ENCODE peak calls at places on chromosomes 2 and 18, in eight cellular contexts. Z, B, H, P, L, Y, S and J are unnamed samples.

GRCh38 chr2:196677404-196677803 is 37.9 kb downstream of the CCDC150 start:
- DNase-seq in Z (no peak), B (peak; percentile 49), H (no peak), P (no peak), L (peak; percentile 83), Y (peak; percentile 45), S (no peak), J (no peak)

GRCh38 chr2:63827749-63828148 is 13.9 kb upstream of the UGP2 start:
- DNase-seq in Z (no peak), B (peak; percentile 72), H (no peak), P (no peak), L (peak; percentile 94), Y (peak; percentile 92), S (no peak), J (no peak)

GRCh38 chr2:193267496-193268002 is 1072.8 kb upstream of the TMEFF2 start:
- DNase-seq in Z (no peak), B (no peak), H (no peak), P (no peak), L (no peak), Y (no peak), S (no peak), J (no peak)

GRCh38 chr2:235954281-235954680 is 213.9 kb downstream of the GBX2 start:
- DNase-seq in Z (no peak), B (no peak), H (no peak), P (no peak), L (no peak), Y (no peak), S (no peak), J (no peak)

GRCh38 chr18:61597321-61597720 is 264.1 kb downstream of the CDH20 start:
- DNase-seq in Z (no peak), B (no peak), H (no peak), P (no peak), L (no peak), Y (no peak), S (no peak), J (no peak)

GRCh38 chr18:74419761-74420160 is 37.3 kb downstream of the DIPK1C start:
- DNase-seq in Z (no peak), B (peak; percentile 61), H (no peak), P (no peak), L (no peak), Y (no peak), S (no peak), J (no peak)

GRCh38 chr2:175180701-175181103 is 808 bp downstream of the ATP5MC3 start:
- DNase-seq in Z (peak; percentile 43), B (no peak), H (peak; percentile 71), P (peak; percentile 25), L (peak; percentile 54), Y (peak; percentile 57), S (peak; percentile 16), J (peak; percentile 3)

GRCh38 chr18:11259421-11259820 is 110.1 kb upstream of the PIEZO2 start:
- DNase-seq in Z (peak; percentile 44), B (no peak), H (no peak), P (no peak), L (no peak), Y (peak; percentile 45), S (no peak), J (no peak)

GRCh38 chr2:202022755-202023154 is 10.9 kb upstream of the FZD7 start:
- DNase-seq in Z (peak; percentile 60), B (no peak), H (no peak), P (no peak), L (no peak), Y (no peak), S (no peak), J (no peak)